ENCODE peak calls at places on chromosomes 7 and 10, in seven cellular contexts. One of them, this sample, is unnamed.

GRCh38 chr7:132328047-132328620 is 248.1 kb downstream of the PLXNA4 start:
- DNase-seq in A549: no peak
- DNase-seq in ovary: no peak
- DNase-seq in H1: no peak
- DNase-seq in upper lobe of left lung: no peak
- DNase-seq in transverse colon: no peak
- DNase-seq in esophagus muscularis mucosa: no peak
- DNase-seq in this sample: no peak

GRCh38 chr10:12194752-12195271 is 879 bp downstream of the NUDT5 start:
- DNase-seq in A549: peak; percentile 38
- DNase-seq in H1: no peak
- DNase-seq in ovary: peak; percentile 56
- DNase-seq in upper lobe of left lung: peak; percentile 89
- DNase-seq in transverse colon: peak; percentile 49
- DNase-seq in esophagus muscularis mucosa: no peak
- DNase-seq in this sample: no peak

GRCh38 chr10:31083765-31084184 is 52.1 kb upstream of the ZNF438 start:
- DNase-seq in transverse colon: peak; percentile 32
- DNase-seq in ovary: no peak
- DNase-seq in esophagus muscularis mucosa: no peak
- DNase-seq in upper lobe of left lung: no peak
- DNase-seq in H1: peak; percentile 76
- DNase-seq in A549: peak; percentile 75
- DNase-seq in this sample: no peak

GRCh38 chr10:110175406-110175805 is 32.0 kb upstream of the MXI1 start:
- DNase-seq in transverse colon: no peak
- DNase-seq in upper lobe of left lung: no peak
- DNase-seq in A549: no peak
- DNase-seq in ovary: no peak
- DNase-seq in H1: no peak
- DNase-seq in esophagus muscularis mucosa: no peak
- DNase-seq in this sample: no peak

GRCh38 chr7:79420464-79420863 is 33.0 kb downstream of the MAGI2 start:
- DNase-seq in H1: no peak
- DNase-seq in ovary: no peak
- DNase-seq in transverse colon: no peak
- DNase-seq in esophagus muscularis mucosa: no peak
- DNase-seq in upper lobe of left lung: no peak
- DNase-seq in A549: peak; percentile 81
- DNase-seq in this sample: peak; percentile 14

GRCh38 chr10:29806350-29806788 is 171.6 kb upstream of the SVIL start:
- DNase-seq in A549: no peak
- DNase-seq in ovary: no peak
- DNase-seq in upper lobe of left lung: no peak
- DNase-seq in H1: no peak
- DNase-seq in transverse colon: no peak
- DNase-seq in esophagus muscularis mucosa: no peak
- DNase-seq in this sample: no peak

GRCh38 chr7:156172638-156173037 is 360.4 kb upstream of the SHH start:
- DNase-seq in transverse colon: no peak
- DNase-seq in esophagus muscularis mucosa: no peak
- DNase-seq in ovary: no peak
- DNase-seq in A549: no peak
- DNase-seq in H1: no peak
- DNase-seq in upper lobe of left lung: no peak
- DNase-seq in this sample: no peak

GRCh38 chr7:51019231-51019844 is 236.6 kb upstream of the GRB10 start:
- DNase-seq in A549: no peak
- DNase-seq in upper lobe of left lung: no peak
- DNase-seq in H1: peak; percentile 29
- DNase-seq in esophagus muscularis mucosa: peak; percentile 34
- DNase-seq in ovary: no peak
- DNase-seq in transverse colon: no peak
- DNase-seq in this sample: no peak

GRCh38 chr10:73060738-73061635 is 35.7 kb downstream of the P4HA1 start:
- DNase-seq in esophagus muscularis mucosa: no peak
- DNase-seq in H1: no peak
- DNase-seq in ovary: no peak
- DNase-seq in upper lobe of left lung: no peak
- DNase-seq in transverse colon: no peak
- DNase-seq in A549: peak; percentile 47
- DNase-seq in this sample: no peak

GRCh38 chr10:103168436-103168835 is 24.6 kb downstream of the NT5C2 start:
- DNase-seq in A549: peak; percentile 75
- DNase-seq in ovary: no peak
- DNase-seq in H1: no peak
- DNase-seq in transverse colon: no peak
- DNase-seq in esophagus muscularis mucosa: no peak
- DNase-seq in upper lobe of left lung: no peak
- DNase-seq in this sample: no peak

GRCh38 chr10:14623931-14624330 is 150.8 kb downstream of the FAM107B start:
- DNase-seq in upper lobe of left lung: no peak
- DNase-seq in A549: no peak
- DNase-seq in transverse colon: no peak
- DNase-seq in ovary: no peak
- DNase-seq in H1: no peak
- DNase-seq in esophagus muscularis mucosa: no peak
- DNase-seq in this sample: no peak

GRCh38 chr10:639751-640672 is 49.5 kb downstream of the DIP2C start:
- DNase-seq in upper lobe of left lung: peak; percentile 83
- DNase-seq in ovary: peak; percentile 36
- DNase-seq in H1: no peak
- DNase-seq in A549: no peak
- DNase-seq in esophagus muscularis mucosa: no peak
- DNase-seq in transverse colon: no peak
- DNase-seq in this sample: no peak

GRCh38 chr10:20891338-20891714 is 5.8 kb downstream of the NEBL start:
- DNase-seq in A549: no peak
- DNase-seq in ovary: no peak
- DNase-seq in esophagus muscularis mucosa: no peak
- DNase-seq in H1: no peak
- DNase-seq in transverse colon: no peak
- DNase-seq in upper lobe of left lung: no peak
- DNase-seq in this sample: no peak

GRCh38 chr10:31490858-31491504 is 172.0 kb downstream of the ZEB1 start:
- DNase-seq in ovary: no peak
- DNase-seq in esophagus muscularis mucosa: no peak
- DNase-seq in upper lobe of left lung: no peak
- DNase-seq in A549: peak; percentile 11
- DNase-seq in transverse colon: no peak
- DNase-seq in H1: peak; percentile 49
- DNase-seq in this sample: no peak

GRCh38 chr7:128000048-128000447 is 31.2 kb downstream of the LRRC4 start:
- DNase-seq in A549: no peak
- DNase-seq in transverse colon: no peak
- DNase-seq in ovary: no peak
- DNase-seq in upper lobe of left lung: no peak
- DNase-seq in H1: no peak
- DNase-seq in esophagus muscularis mucosa: no peak
- DNase-seq in this sample: no peak

GRCh38 chr7:95395755-95396135 is 430 bp downstream of the PON3 start:
- DNase-seq in transverse colon: no peak
- DNase-seq in H1: no peak
- DNase-seq in upper lobe of left lung: no peak
- DNase-seq in A549: no peak
- DNase-seq in ovary: no peak
- DNase-seq in esophagus muscularis mucosa: no peak
- DNase-seq in this sample: no peak

GRCh38 chr7:5354460-5355279 is 69.0 kb downstream of the TNRC18 start:
- DNase-seq in esophagus muscularis mucosa: no peak
- DNase-seq in ovary: peak; percentile 70
- DNase-seq in transverse colon: peak; percentile 81
- DNase-seq in upper lobe of left lung: no peak
- DNase-seq in A549: no peak
- DNase-seq in H1: no peak
- DNase-seq in this sample: no peak

GRCh38 chr10:8112942-8113442 is 58.5 kb downstream of the GATA3 start:
- DNase-seq in esophagus muscularis mucosa: no peak
- DNase-seq in upper lobe of left lung: no peak
- DNase-seq in A549: no peak
- DNase-seq in ovary: no peak
- DNase-seq in transverse colon: no peak
- DNase-seq in H1: no peak
- DNase-seq in this sample: no peak

GRCh38 chr10:80457554-80458262 is 3.6 kb downstream of the TSPAN14 start:
- DNase-seq in transverse colon: no peak
- DNase-seq in esophagus muscularis mucosa: no peak
- DNase-seq in H1: no peak
- DNase-seq in ovary: peak; percentile 19
- DNase-seq in A549: no peak
- DNase-seq in upper lobe of left lung: no peak
- DNase-seq in this sample: no peak

GRCh38 chr10:61664985-61665384 is 2.3 kb downstream of the CABCOCO1 start:
- DNase-seq in ovary: no peak
- DNase-seq in transverse colon: no peak
- DNase-seq in H1: no peak
- DNase-seq in esophagus muscularis mucosa: no peak
- DNase-seq in upper lobe of left lung: no peak
- DNase-seq in A549: no peak
- DNase-seq in this sample: no peak

GRCh38 chr7:159114981-159115380 is 29.7 kb downstream of the VIPR2 start:
- DNase-seq in upper lobe of left lung: no peak
- DNase-seq in esophagus muscularis mucosa: no peak
- DNase-seq in A549: no peak
- DNase-seq in ovary: peak; percentile 47
- DNase-seq in transverse colon: no peak
- DNase-seq in H1: no peak
- DNase-seq in this sample: no peak

GRCh38 chr10:104435822-104436221 is 82.2 kb downstream of the CFAP58 start:
- DNase-seq in esophagus muscularis mucosa: no peak
- DNase-seq in A549: no peak
- DNase-seq in ovary: no peak
- DNase-seq in transverse colon: no peak
- DNase-seq in H1: no peak
- DNase-seq in upper lobe of left lung: no peak
- DNase-seq in this sample: no peak

GRCh38 chr10:76779163-76779820 is 858.3 kb downstream of the KCNMA1 start:
- DNase-seq in ovary: no peak
- DNase-seq in upper lobe of left lung: no peak
- DNase-seq in esophagus muscularis mucosa: no peak
- DNase-seq in A549: no peak
- DNase-seq in H1: peak; percentile 50
- DNase-seq in transverse colon: no peak
- DNase-seq in this sample: no peak

GRCh38 chr10:93363891-93364648 is 118.1 kb downstream of the MYOF start:
- DNase-seq in ovary: peak; percentile 36
- DNase-seq in H1: no peak
- DNase-seq in transverse colon: no peak
- DNase-seq in esophagus muscularis mucosa: no peak
- DNase-seq in upper lobe of left lung: peak; percentile 70
- DNase-seq in A549: no peak
- DNase-seq in this sample: no peak

GRCh38 chr10:86361134-86362128 is 5.2 kb downstream of the GRID1 start:
- DNase-seq in H1: no peak
- DNase-seq in esophagus muscularis mucosa: no peak
- DNase-seq in ovary: peak; percentile 9
- DNase-seq in upper lobe of left lung: no peak
- DNase-seq in transverse colon: peak; percentile 1
- DNase-seq in A549: no peak
- DNase-seq in this sample: no peak

GRCh38 chr7:119943932-119944600 is 328.9 kb upstream of the KCND2 start:
- DNase-seq in H1: no peak
- DNase-seq in A549: no peak
- DNase-seq in upper lobe of left lung: no peak
- DNase-seq in esophagus muscularis mucosa: no peak
- DNase-seq in transverse colon: no peak
- DNase-seq in ovary: no peak
- DNase-seq in this sample: no peak
- TF ChIP-seq EP300 in H1: no peak
- TF ChIP-seq EP300 in A549: no peak
- TF ChIP-seq EP300 in upper lobe of left lung: no peak
- TF ChIP-seq EP300 in esophagus muscularis mucosa: no peak
- TF ChIP-seq EP300 in transverse colon: no peak
- TF ChIP-seq EP300 in ovary: no peak
- TF ChIP-seq EP300 in this sample: no peak

GRCh38 chr10:74178042-74178791 is 27.2 kb downstream of the ADK start:
- DNase-seq in A549: no peak
- DNase-seq in ovary: no peak
- DNase-seq in H1: no peak
- DNase-seq in transverse colon: no peak
- DNase-seq in upper lobe of left lung: no peak
- DNase-seq in esophagus muscularis mucosa: no peak
- DNase-seq in this sample: no peak

GRCh38 chr10:74175510-74176379 is 24.7 kb downstream of the ADK start:
- DNase-seq in esophagus muscularis mucosa: no peak
- DNase-seq in H1: no peak
- DNase-seq in A549: no peak
- DNase-seq in upper lobe of left lung: no peak
- DNase-seq in transverse colon: no peak
- DNase-seq in ovary: no peak
- DNase-seq in this sample: no peak

GRCh38 chr10:74174533-74174932 is 23.5 kb downstream of the ADK start:
- DNase-seq in upper lobe of left lung: no peak
- DNase-seq in A549: no peak
- DNase-seq in H1: no peak
- DNase-seq in esophagus muscularis mucosa: no peak
- DNase-seq in transverse colon: no peak
- DNase-seq in ovary: no peak
- DNase-seq in this sample: no peak

GRCh38 chr10:74177140-74177677 is 26.2 kb downstream of the ADK start:
- DNase-seq in transverse colon: peak; percentile 45
- DNase-seq in ovary: no peak
- DNase-seq in H1: no peak
- DNase-seq in A549: peak; percentile 27
- DNase-seq in esophagus muscularis mucosa: no peak
- DNase-seq in upper lobe of left lung: peak; percentile 90
- DNase-seq in this sample: peak; percentile 16

GRCh38 chr10:74176380-74177139 is 25.5 kb downstream of the ADK start:
- DNase-seq in upper lobe of left lung: peak; percentile 99
- DNase-seq in A549: peak; percentile 97
- DNase-seq in transverse colon: peak; percentile 96
- DNase-seq in esophagus muscularis mucosa: peak; percentile 98
- DNase-seq in ovary: peak; percentile 91
- DNase-seq in H1: peak; percentile 94
- DNase-seq in this sample: peak; percentile 90
- TF ChIP-seq EP300 in upper lobe of left lung: peak; percentile 48
- TF ChIP-seq EP300 in A549: no peak
- TF ChIP-seq EP300 in transverse colon: no peak
- TF ChIP-seq EP300 in esophagus muscularis mucosa: no peak
- TF ChIP-seq EP300 in ovary: no peak
- TF ChIP-seq EP300 in H1: no peak
- TF ChIP-seq EP300 in this sample: peak; percentile 95

GRCh38 chr7:101363734-101364374 is 1.2 kb downstream of the COL26A1 start:
- DNase-seq in H1: peak; percentile 89
- DNase-seq in upper lobe of left lung: peak; percentile 93
- DNase-seq in esophagus muscularis mucosa: no peak
- DNase-seq in A549: peak; percentile 70
- DNase-seq in ovary: peak; percentile 79
- DNase-seq in transverse colon: peak; percentile 62
- DNase-seq in this sample: no peak
- TF ChIP-seq EP300 in H1: no peak
- TF ChIP-seq EP300 in upper lobe of left lung: no peak
- TF ChIP-seq EP300 in esophagus muscularis mucosa: no peak
- TF ChIP-seq EP300 in A549: no peak
- TF ChIP-seq EP300 in ovary: no peak
- TF ChIP-seq EP300 in transverse colon: no peak
- TF ChIP-seq EP300 in this sample: no peak

GRCh38 chr7:74523015-74523414 is 69.3 kb downstream of the GTF2IRD1 start:
- DNase-seq in esophagus muscularis mucosa: no peak
- DNase-seq in H1: no peak
- DNase-seq in ovary: no peak
- DNase-seq in upper lobe of left lung: no peak
- DNase-seq in A549: no peak
- DNase-seq in transverse colon: no peak
- DNase-seq in this sample: no peak
- TF ChIP-seq EP300 in esophagus muscularis mucosa: no peak
- TF ChIP-seq EP300 in H1: no peak
- TF ChIP-seq EP300 in ovary: no peak
- TF ChIP-seq EP300 in upper lobe of left lung: no peak
- TF ChIP-seq EP300 in A549: no peak
- TF ChIP-seq EP300 in transverse colon: no peak
- TF ChIP-seq EP300 in this sample: no peak

This sample was measured in tibial nerve.